ENCODE peak calls at places on chromosomes 1 and 21, in four cellular contexts. X is cardiac fibroblast, D is OCI-LY7, U is transverse colon. T is an unnamed sample.

GRCh38 chr21:41821081-41821755 is 54.4 kb upstream of the RIPK4 start:
- DNase-seq in X (no peak), D (no peak), U (no peak), T (no peak)

GRCh38 chr1:96080925-96081324 is 640.7 kb upstream of the PTBP2 start:
- DNase-seq in X (peak), D (peak), U (no peak), T (no peak)

GRCh38 chr1:67138813-67139539 is 4.2 kb upstream of the C1orf141 start:
- DNase-seq in X (no peak), D (no peak), U (peak), T (no peak)

GRCh38 chr1:21783679-21784603 is 992 bp upstream of the USP48 start:
- DNase-seq in X (peak), D (no peak), U (peak), T (peak)

GRCh38 chr1:36295390-36295789 is 10.8 kb upstream of the SH3D21 start:
- DNase-seq in X (no peak), D (no peak), U (no peak), T (no peak)

GRCh38 chr1:178412400-178412770 is 84.4 kb downstream of the CLEC20A start:
- DNase-seq in X (no peak), D (no peak), U (no peak), T (no peak)

GRCh38 chr1:42038261-42038660 is 114.9 kb upstream of the GUCA2B start:
- DNase-seq in X (no peak), D (no peak), U (no peak), T (no peak)

GRCh38 chr21:38434913-38435533 is 63.3 kb downstream of the ERG start:
- DNase-seq in X (peak), D (no peak), U (no peak), T (no peak)

GRCh38 chr1:111510003-111510380 is 6.6 kb upstream of the ADORA3 start:
- DNase-seq in X (peak), D (no peak), U (no peak), T (no peak)

GRCh38 chr1:180150982-180151381 is 3.7 kb upstream of the QSOX1 start:
- DNase-seq in X (peak), D (no peak), U (no peak), T (no peak)

GRCh38 chr1:49416758-49417157 is 607.0 kb downstream of the AGBL4 start:
- DNase-seq in X (no peak), D (no peak), U (no peak), T (no peak)

GRCh38 chr1:203287109-203287893 is 18.0 kb upstream of the BTG2 start:
- DNase-seq in X (peak), D (peak), U (peak), T (no peak)

GRCh38 chr1:183416850-183417690 is 1.1 kb downstream of the NMNAT2 start:
- DNase-seq in X (peak), D (no peak), U (peak), T (peak)

GRCh38 chr1:237687837-237688236 is 202.9 kb downstream of the ZP4 start:
- DNase-seq in X (no peak), D (no peak), U (no peak), T (no peak)

GRCh38 chr1:160874935-160875334 is 10.0 kb downstream of the ITLN1 start:
- DNase-seq in X (no peak), D (no peak), U (no peak), T (no peak)

GRCh38 chr1:101567582-101568189 is 330.9 kb downstream of the S1PR1 start:
- DNase-seq in X (peak), D (peak), U (peak), T (peak)

GRCh38 chr1:18931731-18932130 is 24.7 kb downstream of the IFFO2 start:
- DNase-seq in X (no peak), D (no peak), U (no peak), T (no peak)

GRCh38 chr1:59173721-59174120 is 123.2 kb upstream of the FGGY start:
- DNase-seq in X (peak), D (no peak), U (no peak), T (no peak)

GRCh38 chr21:10521091-10521598 is at the start of gene TPTE:
- DNase-seq in X (no peak), D (no peak), U (no peak), T (no peak)

GRCh38 chr1:184457500-184457899 is 70.7 kb downstream of the C1orf21 start:
- DNase-seq in X (peak), D (no peak), U (no peak), T (no peak)

GRCh38 chr1:227261501-227261900 is 56.8 kb downstream of the CDC42BPA start:
- DNase-seq in X (no peak), D (no peak), U (no peak), T (no peak)

GRCh38 chr1:115670476-115671175 is 28.9 kb downstream of the VANGL1 start:
- DNase-seq in X (no peak), D (no peak), U (no peak), T (peak)

GRCh38 chr1:25971044-25971881 is 26.6 kb downstream of the PAFAH2 start:
- DNase-seq in X (no peak), D (peak), U (no peak), T (no peak)

GRCh38 chr21:44456915-44457736 is 1.8 kb downstream of the LRRC3 start:
- DNase-seq in X (no peak), D (no peak), U (no peak), T (no peak)

GRCh38 chr1:43008425-43009108 is 49.9 kb upstream of the SLC2A1 start:
- DNase-seq in X (no peak), D (no peak), U (no peak), T (peak)

GRCh38 chr1:99005537-99005942 is 879 bp upstream of the PLPPR5 start:
- DNase-seq in X (no peak), D (no peak), U (no peak), T (no peak)

GRCh38 chr1:207085887-207086286 is 2.8 kb upstream of the C4BPB start:
- DNase-seq in X (no peak), D (no peak), U (no peak), T (no peak)

GRCh38 chr1:207088161-207088560 is 499 bp upstream of the C4BPB start:
- DNase-seq in X (peak), D (no peak), U (no peak), T (no peak)

GRCh38 chr1:207088731-207089626 is at the start of gene C4BPB:
- DNase-seq in X (no peak), D (no peak), U (peak), T (no peak)

GRCh38 chr1:207089627-207090265 is 1.1 kb downstream of the C4BPB start:
- DNase-seq in X (no peak), D (no peak), U (no peak), T (no peak)

DNA sequence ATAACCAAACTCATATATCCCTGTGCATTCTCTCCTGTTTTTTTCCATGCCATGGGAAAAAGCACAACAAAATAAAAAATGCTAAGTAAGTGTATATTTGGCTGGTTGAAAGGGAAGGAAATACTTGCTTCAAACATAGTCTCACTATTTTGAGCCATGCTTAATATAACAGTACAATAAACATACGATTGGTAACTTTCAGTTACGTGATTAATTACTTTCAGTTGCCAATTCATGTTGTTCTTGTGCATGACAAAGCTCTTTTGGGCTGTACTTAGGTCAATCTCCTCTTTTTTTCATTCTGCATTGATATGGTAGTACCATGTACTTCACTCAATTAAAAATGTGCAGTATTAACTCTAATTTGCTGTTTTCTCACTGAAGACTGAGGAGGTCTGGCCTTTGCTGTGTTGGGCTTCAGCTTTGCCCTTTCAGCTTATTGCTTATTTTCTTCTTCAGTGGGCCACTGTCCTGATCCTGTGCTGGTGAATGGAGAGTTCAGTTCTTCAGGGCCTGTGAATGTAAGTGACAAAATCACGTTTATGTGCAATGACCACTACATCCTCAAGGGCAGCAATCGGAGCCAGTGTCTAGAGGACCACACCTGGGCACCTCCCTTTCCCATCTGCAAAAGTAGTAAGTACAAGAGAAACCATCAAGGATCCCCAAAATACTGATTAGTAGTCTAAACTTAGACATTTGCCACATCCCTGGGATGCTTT is 2.7 kb downstream of the C4BPB start:
- DNase-seq in X (no peak), D (no peak), U (no peak), T (no peak)
- TF ChIP-seq CTCF in X (no peak), D (no peak), U (no peak), T (no peak)

DNA sequence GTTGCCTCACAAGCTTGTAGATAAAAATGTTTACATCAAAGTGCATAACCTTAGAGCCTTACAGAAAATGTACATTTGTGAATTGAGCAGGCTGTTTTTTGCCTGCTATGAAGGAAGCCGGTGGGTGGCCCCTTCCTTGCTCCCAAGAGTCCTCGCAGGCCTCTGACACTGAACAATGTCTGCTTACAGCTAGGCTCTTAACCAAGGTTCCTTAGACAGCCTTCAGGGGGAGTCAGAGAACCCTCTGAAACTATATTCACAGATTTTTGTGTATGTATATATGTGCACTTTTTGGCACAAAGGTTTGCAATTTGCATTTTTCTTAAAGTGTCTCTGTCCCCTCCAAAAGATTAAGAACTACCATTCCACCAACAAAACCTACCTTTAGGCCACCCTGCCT is 282.6 kb downstream of the BARHL2 start:
- DNase-seq in X (peak), D (peak), U (no peak), T (no peak)
- TF ChIP-seq CTCF in X (no peak), D (peak), U (no peak), T (peak)

GRCh38 chr1:85894651-85895050 is 186.4 kb upstream of the ZNHIT6 start:
- DNase-seq in X (peak), D (peak), U (no peak), T (peak)
- TF ChIP-seq CTCF in X (peak), D (peak), U (no peak), T (peak)

DNA sequence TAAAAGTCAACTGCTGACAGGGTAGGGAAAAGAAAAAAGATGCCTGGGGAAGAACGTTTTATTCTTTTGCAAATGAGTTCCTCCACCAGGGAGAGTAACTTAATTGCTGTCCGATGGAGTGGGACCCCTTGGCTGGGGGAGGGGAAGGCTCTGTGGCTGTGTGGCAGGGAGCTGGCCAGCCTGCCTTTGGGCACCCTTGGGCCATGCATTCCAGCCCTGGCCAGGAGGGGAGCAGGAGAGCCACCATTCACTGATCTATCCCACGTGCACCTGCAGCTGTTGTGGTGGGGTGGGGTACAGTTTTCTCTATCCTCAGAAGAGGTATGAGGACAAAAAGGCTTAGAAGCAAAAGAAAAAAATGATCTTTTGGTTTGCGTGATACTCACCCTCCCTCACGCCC is 116.9 kb downstream of the KCNK1 start:
- DNase-seq in X (no peak), D (no peak), U (no peak), T (peak)
- TF ChIP-seq CTCF in X (no peak), D (no peak), U (no peak), T (no peak)

GRCh38 chr1:166813508-166814223 is 25.6 kb upstream of the POGK start:
- DNase-seq in X (no peak), D (no peak), U (no peak), T (no peak)
- TF ChIP-seq CTCF in X (no peak), D (no peak), U (no peak), T (no peak)

GRCh38 chr1:27772932-27773731 is at the start of gene STX12:
- DNase-seq in X (peak), D (peak), U (peak), T (peak)

GRCh38 chr1:27772071-27772470 is 948 bp upstream of the STX12 start:
- DNase-seq in X (peak), D (peak), U (no peak), T (no peak)

GRCh38 chr1:27772581-27772931 is 463 bp upstream of the STX12 start:
- DNase-seq in X (no peak), D (peak), U (no peak), T (no peak)

GRCh38 chr1:27773732-27774445 is 870 bp downstream of the STX12 start:
- DNase-seq in X (peak), D (peak), U (no peak), T (no peak)

DNA sequence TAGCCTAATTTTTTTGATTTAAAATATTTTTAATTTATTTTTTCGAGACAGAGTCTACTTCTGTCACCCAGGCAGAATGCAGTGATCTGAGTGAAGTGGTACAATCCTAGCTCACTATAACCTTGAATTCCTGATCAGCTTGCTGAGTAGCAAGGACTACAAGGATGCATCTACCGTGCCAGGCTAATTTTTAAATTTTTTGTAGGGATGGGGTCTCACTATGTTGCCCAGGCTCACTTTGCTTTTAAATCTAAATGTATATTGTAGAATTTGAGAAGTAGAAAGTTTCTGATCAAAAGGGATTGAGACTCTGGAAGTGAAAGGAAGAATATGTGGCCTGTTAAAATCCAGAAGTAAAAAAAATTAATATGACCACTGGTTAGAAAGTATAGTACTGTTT is 1.6 kb downstream of the STX12 start:
- DNase-seq in X (no peak), D (no peak), U (no peak), T (no peak)
- TF ChIP-seq CTCF in X (no peak), D (no peak), U (no peak), T (no peak)

GRCh38 chr1:81304187-81304586 is 496.5 kb upstream of the ADGRL2 start:
- DNase-seq in X (peak), D (no peak), U (no peak), T (no peak)

DNA sequence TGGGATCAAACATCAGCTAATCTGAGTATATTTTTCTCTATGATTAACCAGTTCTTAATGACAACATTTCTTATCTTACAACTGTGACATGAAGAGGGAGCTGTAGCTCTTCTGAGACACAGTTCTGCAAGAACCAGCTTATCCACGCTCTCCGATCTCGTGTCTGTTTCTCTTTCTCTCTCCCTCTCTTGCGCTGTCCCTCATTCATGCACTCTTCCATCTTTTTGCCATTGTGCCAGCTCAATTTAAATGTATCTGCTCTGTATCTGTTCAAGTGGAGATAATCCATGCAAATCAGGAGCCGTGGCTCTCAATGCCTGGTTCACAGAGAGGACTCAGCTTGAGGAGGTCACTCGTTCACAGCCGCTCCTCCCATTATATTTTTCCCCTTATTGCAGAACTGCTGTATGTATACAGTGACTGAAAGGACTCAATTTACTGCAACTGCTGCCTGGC is 494.7 kb upstream of the ADGRL2 start:
- DNase-seq in X (peak), D (no peak), U (no peak), T (peak)
- TF ChIP-seq CTCF in X (peak), D (peak), U (peak), T (peak)

DNA sequence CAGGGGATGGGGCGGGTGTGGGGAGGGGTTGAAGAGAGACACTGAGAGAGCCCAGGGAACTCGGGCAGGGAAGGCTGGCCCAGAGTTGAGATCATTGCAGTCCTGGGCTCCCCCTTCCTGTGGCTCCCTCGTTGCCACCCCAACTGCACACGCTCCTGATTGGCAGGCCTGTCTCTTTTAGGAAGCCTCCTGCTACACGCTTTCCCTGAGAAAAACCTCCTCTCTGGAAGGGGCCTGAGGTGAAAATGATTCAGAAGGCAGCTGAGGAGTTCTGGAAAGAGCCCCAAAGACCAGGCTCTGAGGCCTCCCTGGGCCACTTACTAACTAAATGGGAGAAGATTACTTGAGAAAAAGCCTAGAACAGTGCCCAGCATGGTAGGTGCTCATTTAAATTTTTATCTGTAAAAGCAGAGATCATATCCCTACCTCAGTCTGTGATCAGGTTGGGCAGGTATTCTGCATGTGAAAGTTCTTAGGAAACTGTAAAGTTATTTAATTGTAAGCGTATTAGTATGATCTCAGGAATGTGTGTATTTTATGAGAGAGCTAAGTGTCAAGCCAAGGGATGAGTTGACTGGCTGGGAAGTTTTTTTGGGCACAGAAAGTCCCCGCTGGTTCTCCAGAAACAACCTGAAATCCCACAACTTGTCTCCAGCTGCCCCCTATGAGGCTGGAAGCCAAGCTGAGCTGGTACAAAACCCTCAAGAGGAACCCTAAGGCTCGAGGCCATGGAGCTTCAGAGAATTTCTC is 65.2 kb upstream of the EPS8L3 start:
- DNase-seq in X (no peak), D (no peak), U (no peak), T (no peak)
- TF ChIP-seq CTCF in X (no peak), D (no peak), U (no peak), T (no peak)

GRCh38 chr1:240691521-240692338 is 79.8 kb upstream of the GREM2 start:
- DNase-seq in X (peak), D (no peak), U (peak), T (peak)
- TF ChIP-seq CTCF in X (peak), D (peak), U (peak), T (peak)